ENCODE peak calls at places on chromosome 17, in nine cellular contexts. D, Z, H, I, N, S, O, M and L are unnamed samples.

GRCh38 chr17:61755078-61755477 is 108.2 kb downstream of the BRIP1 start:
- DNase-seq in Z (no peak), I (no peak), M (no peak), O (no peak), H (no peak), D (no peak), N (no peak), S (no peak), L (no peak)

GRCh38 chr17:78075545-78075944 is 53.0 kb downstream of the TMC6 start:
- DNase-seq in I (no peak), Z (no peak), O (no peak), D (no peak), N (no peak), H (no peak), M (no peak), S (no peak), L (no peak)

GRCh38 chr17:10062757-10063385 is 135.5 kb downstream of the GAS7 start:
- DNase-seq in H (no peak), O (no peak), S (no peak), D (no peak), M (peak), Z (no peak), I (no peak), N (no peak), L (no peak)

GRCh38 chr17:46742539-46743270 is 75.8 kb downstream of the WNT3 start:
- DNase-seq in D (no peak), N (peak), I (no peak), Z (peak), H (peak), S (no peak), O (peak), M (no peak), L (no peak)

GRCh38 chr17:71828182-71828596 is 292.6 kb upstream of the SOX9 start:
- DNase-seq in O (peak), M (no peak), I (no peak), Z (no peak), S (no peak), H (peak), D (peak), N (no peak), L (no peak)

GRCh38 chr17:72730091-72730490 is 362.4 kb downstream of the SLC39A11 start:
- DNase-seq in M (no peak), N (peak), Z (no peak), S (no peak), O (no peak), I (no peak), D (no peak), H (no peak), L (no peak)

GRCh38 chr17:45018514-45019176 is 32.8 kb downstream of the DCAKD start:
- DNase-seq in H (no peak), O (no peak), M (peak), I (no peak), S (no peak), D (no peak), N (no peak), Z (no peak), L (no peak)

GRCh38 chr17:41777157-41777578 is 9.3 kb downstream of the JUP start:
- DNase-seq in N (peak), M (no peak), H (no peak), I (no peak), S (no peak), Z (peak), O (no peak), D (no peak), L (no peak)

GRCh38 chr17:75459590-75460267 is 3.3 kb downstream of the TMEM94 start:
- DNase-seq in H (no peak), S (no peak), N (peak), D (no peak), I (no peak), M (no peak), O (no peak), Z (no peak), L (no peak)

GRCh38 chr17:77709594-77709993 is 248.9 kb upstream of the TNRC6C start:
- DNase-seq in H (no peak), N (no peak), Z (no peak), I (no peak), S (peak), D (no peak), O (no peak), M (no peak), L (peak)

GRCh38 chr17:47957591-47958490 is at the start of gene PRR15L:
- DNase-seq in M (no peak), O (no peak), H (no peak), N (peak), S (no peak), D (peak), Z (no peak), I (no peak), L (no peak)